ENCODE peak calls at places on chromosomes 5 and 9, in seven cellular contexts. H is CD8-positive, alpha-beta T cell; L is effector memory CD4-positive, alpha-beta T cell; T is SJCRH30; Y is astrocyte of the cerebellum; A is A549; V is esophagus squamous epithelium. G is an unnamed sample.

GRCh38 chr9:87337335-87338074 is 160.2 kb upstream of the DAPK1 start:
- DNase-seq in H (no peak), L (no peak), T (no peak), Y (peak), A (peak), V (no peak), G (peak)

GRCh38 chr5:146283344-146283761 is 55.3 kb upstream of the POU4F3 start:
- DNase-seq in H (no peak), L (no peak), T (peak), Y (peak), A (peak), V (no peak), G (peak)

GRCh38 chr9:131038256-131039128 is 29.5 kb downstream of the LAMC3 start:
- DNase-seq in H (no peak), L (no peak), T (no peak), Y (no peak), A (no peak), V (no peak), G (no peak)

GRCh38 chr9:26502311-26502710 is 390.3 kb downstream of the CAAP1 start:
- DNase-seq in H (no peak), L (no peak), T (peak), Y (no peak), A (no peak), V (no peak), G (no peak)

GRCh38 chr5:79133121-79133656 is 21.6 kb downstream of the BHMT start:
- DNase-seq in H (no peak), L (no peak), T (no peak), Y (peak), A (peak), V (no peak), G (peak)

GRCh38 chr5:134097221-134097620 is 17.3 kb upstream of the TCF7 start:
- DNase-seq in H (no peak), L (no peak), T (no peak), Y (peak), A (no peak), V (no peak), G (no peak)

GRCh38 chr5:37837101-37838032 is 2.5 kb downstream of the GDNF start:
- DNase-seq in H (peak), L (no peak), T (peak), Y (peak), A (peak), V (no peak), G (peak)

GRCh38 chr9:35749515-35750255 is 598 bp downstream of the RGP1 start:
- DNase-seq in H (peak), L (no peak), T (no peak), Y (no peak), A (peak), V (no peak), G (peak)

GRCh38 chr5:2488593-2488992 is 262.9 kb downstream of the IRX2 start:
- DNase-seq in H (no peak), L (no peak), T (no peak), Y (no peak), A (no peak), V (no peak), G (no peak)

GRCh38 chr9:104772707-104773106 is 8.8 kb downstream of the NIPSNAP3B start:
- DNase-seq in H (no peak), L (no peak), T (no peak), Y (no peak), A (no peak), V (no peak), G (peak)

GRCh38 chr5:40939753-40940152 is 30.5 kb downstream of the C7 start:
- DNase-seq in H (no peak), L (no peak), T (no peak), Y (no peak), A (no peak), V (no peak), G (no peak)

GRCh38 chr5:15577132-15577531 is 77.2 kb downstream of the FBXL7 start:
- DNase-seq in H (no peak), L (no peak), T (no peak), Y (no peak), A (no peak), V (no peak), G (no peak)

GRCh38 chr9:136438909-136439549 is 616 bp downstream of the INPP5E start:
- DNase-seq in H (peak), L (peak), T (peak), Y (no peak), A (peak), V (no peak), G (peak)

GRCh38 chr5:72709341-72709740 is 107.1 kb upstream of the TNPO1 start:
- DNase-seq in H (no peak), L (no peak), T (no peak), Y (no peak), A (no peak), V (no peak), G (no peak)

GRCh38 chr9:135508211-135508820 is 7.8 kb downstream of the MRPS2 start:
- DNase-seq in H (no peak), L (no peak), T (peak), Y (no peak), A (no peak), V (no peak), G (no peak)

DNA sequence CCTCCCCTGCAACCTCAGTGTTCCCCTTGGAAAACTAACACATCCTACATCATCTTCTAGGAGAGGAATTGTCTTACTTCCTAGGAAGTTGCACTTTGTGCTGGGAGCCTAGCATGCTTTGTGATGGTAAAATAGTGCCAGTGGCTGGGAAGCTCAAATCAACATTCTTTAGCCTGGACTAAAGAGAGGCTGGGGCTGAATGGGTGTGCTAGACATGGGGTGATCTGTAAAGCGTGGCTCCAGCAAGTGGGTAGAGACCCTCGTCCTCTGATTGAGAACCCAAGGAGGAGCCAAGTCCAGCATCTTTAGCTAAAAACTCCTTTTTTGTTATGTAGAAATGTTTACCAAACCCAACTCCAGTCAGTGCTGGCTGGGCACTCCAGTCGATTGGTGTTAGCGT is 6.2 kb upstream of the LHX2 start:
- DNase-seq in H (no peak), L (no peak), T (no peak), Y (no peak), A (no peak), V (no peak), G (no peak)
- H3K4me3 ChIP-seq in H (no peak), L (no peak), T (no peak), Y (no peak), A (no peak), V (no peak), G (no peak)

GRCh38 chr5:173570321-173571090 is 45.9 kb downstream of the BOD1 start:
- DNase-seq in H (no peak), L (no peak), T (no peak), Y (no peak), A (no peak), V (no peak), G (no peak)

GRCh38 chr5:173574983-173575382 is 41.5 kb downstream of the BOD1 start:
- DNase-seq in H (no peak), L (no peak), T (no peak), Y (no peak), A (no peak), V (no peak), G (no peak)

GRCh38 chr5:173572431-173573125 is 43.9 kb downstream of the BOD1 start:
- DNase-seq in H (no peak), L (no peak), T (no peak), Y (no peak), A (no peak), V (no peak), G (peak)

GRCh38 chr5:173575985-173576384 is 40.5 kb downstream of the BOD1 start:
- DNase-seq in H (no peak), L (no peak), T (no peak), Y (no peak), A (no peak), V (no peak), G (no peak)

DNA sequence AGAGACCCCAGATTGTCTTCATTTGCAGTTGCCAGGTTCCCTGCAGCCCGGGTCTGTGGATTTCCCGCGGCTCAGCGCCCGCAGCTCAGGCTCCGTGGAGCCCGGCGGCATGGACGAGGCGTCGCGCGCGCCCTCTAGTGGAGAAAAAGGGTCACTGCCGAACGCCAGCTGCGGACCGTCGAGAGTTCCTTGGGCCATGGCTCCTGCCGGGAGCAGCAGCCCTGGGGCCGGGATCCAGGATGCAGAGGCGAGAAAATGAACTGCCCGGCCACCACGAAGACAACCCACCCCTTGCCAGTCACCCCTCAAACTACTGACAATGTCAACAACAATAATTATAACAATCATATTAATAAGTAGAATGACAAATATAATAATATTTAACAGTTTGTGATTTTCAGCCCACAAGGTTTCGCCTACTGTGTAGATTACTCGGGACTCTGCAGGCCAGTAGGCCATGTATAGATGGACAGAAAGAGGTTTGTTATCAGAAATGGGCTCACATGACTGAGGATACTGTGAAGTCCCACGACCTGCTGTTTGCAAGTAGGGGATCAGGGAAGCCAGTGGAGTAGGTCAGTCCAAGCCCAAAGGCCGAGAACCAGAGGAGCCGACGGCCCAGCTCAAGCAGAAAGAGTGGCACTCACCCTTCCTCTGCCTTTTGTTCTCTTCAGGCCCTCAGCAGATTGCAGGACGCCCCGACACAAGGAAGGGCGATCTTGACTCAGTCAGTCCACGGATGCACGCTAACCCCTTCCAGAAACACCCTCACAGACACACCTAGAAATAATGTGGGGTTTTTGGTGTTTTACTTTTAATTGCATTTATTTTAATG is 43.1 kb downstream of the BOD1 start:
- DNase-seq in H (peak), L (peak), T (peak), Y (peak), A (peak), V (no peak), G (peak)
- H3K4me3 ChIP-seq in H (no peak), L (no peak), T (no peak), Y (no peak), A (no peak), V (no peak), G (peak)

GRCh38 chr5:102638316-102638715 is 116.8 kb upstream of the PAM start:
- DNase-seq in H (no peak), L (no peak), T (no peak), Y (no peak), A (no peak), V (no peak), G (no peak)
- H3K4me3 ChIP-seq in H (no peak), L (no peak), T (no peak), Y (no peak), A (no peak), V (no peak), G (no peak)

DNA sequence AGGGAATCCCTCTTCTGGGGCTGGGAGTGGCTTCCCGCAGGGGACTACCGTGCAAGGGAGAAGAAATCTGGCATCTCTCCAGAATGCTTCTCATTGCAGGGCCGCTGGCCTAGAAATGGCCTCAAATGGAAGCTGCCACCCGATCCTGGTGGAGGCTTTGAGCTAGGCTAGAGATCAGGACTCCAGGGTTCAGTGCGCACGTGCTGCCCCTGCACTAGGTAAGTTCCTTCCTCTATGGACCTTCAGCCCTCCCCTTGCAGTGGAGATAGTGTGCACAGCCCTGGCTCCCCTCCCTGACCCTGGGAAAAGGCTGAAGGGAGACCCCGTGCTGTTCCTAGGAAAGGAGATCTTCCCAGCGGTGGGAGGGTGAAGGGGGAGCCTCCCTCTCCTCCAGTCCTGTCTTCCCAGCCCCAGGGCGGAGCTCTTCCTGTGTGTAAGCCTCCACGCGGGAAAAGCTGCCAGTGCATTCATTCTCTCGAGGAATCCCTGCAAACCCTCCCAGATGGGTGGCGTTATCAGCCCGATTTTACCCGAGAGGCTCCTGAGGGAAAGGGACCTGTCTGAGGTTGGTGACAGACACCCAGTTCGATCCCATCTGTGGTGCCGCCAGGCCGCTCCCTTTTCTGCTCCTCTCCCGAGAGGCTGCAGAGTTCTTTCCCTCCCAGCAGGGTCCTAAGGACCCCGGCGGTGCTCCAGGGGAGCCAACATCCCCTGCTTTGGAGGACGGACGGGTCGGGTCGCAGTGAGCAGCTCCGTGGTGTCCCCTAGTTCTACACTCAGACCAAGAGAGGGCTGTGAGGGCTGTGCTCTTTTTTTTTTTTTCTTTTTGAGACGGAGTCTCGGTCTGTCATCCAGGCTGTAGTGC is 1.4 kb upstream of the CERCAM start:
- DNase-seq in H (no peak), L (no peak), T (peak), Y (no peak), A (no peak), V (no peak), G (peak)
- H3K4me3 ChIP-seq in H (peak), L (peak), T (peak), Y (no peak), A (peak), V (no peak), G (peak)